ENCODE peak calls at places on chromosomes 3 and 15, in eight cellular contexts. U is endodermal cell, L is HAP-1, M is GM23248, N is keratinocyte, E is mesendoderm, S is iPS DF 6.9, X is left ventricle myocardium inferior. I is an unnamed sample. For H3K4me1, the result is how much of the 10 kb centered on the place peaks cover.

GRCh38 chr3:58342676-58343075 is 10.0 kb downstream of the PXK start:
- DNase-seq in L (no peak), M (no peak), U (no peak), X (no peak), S (no peak), N (no peak), E (no peak), I (no peak)

GRCh38 chr3:52535411-52536111 is 844 bp upstream of the UQCC5 start:
- DNase-seq in U (no peak), L (no peak), E (no peak), N (no peak), S (no peak), X (no peak), M (no peak), I (no peak)

GRCh38 chr3:189630667-189631372 is 369 bp upstream of the TP63 start:
- DNase-seq in N (no peak), E (no peak), M (peak), L (no peak), U (no peak), S (no peak), X (no peak), I (no peak)

GRCh38 chr15:67013696-67014095 is 51.7 kb upstream of the SMAD3 start:
- DNase-seq in M (no peak), N (no peak), U (peak), S (peak), E (peak), L (no peak), X (peak), I (peak)

GRCh38 chr3:43477600-43477999 is 144.2 kb downstream of the ANO10 start:
- DNase-seq in U (no peak), E (no peak), L (no peak), N (no peak), S (no peak), X (peak), M (no peak), I (no peak)

GRCh38 chr15:79006071-79006470 is 61.2 kb upstream of the CTSH start:
- DNase-seq in X (no peak), N (no peak), M (no peak), S (no peak), E (no peak), L (no peak), U (no peak), I (peak)

GRCh38 chr15:58374147-58374546 is 57.6 kb upstream of the LIPC start:
- DNase-seq in X (no peak), N (no peak), U (peak), S (no peak), E (no peak), L (no peak), M (no peak), I (no peak)

GRCh38 chr3:50169858-50170257 is 14.7 kb downstream of the SEMA3F start:
- DNase-seq in L (no peak), M (no peak), U (no peak), E (no peak), S (no peak), N (no peak), X (no peak), I (no peak)

GRCh38 chr3:78823434-78823833 is 944.4 kb downstream of the ROBO1 start:
- DNase-seq in L (no peak), M (no peak), N (no peak), U (no peak), S (no peak), E (peak), X (no peak), I (no peak)

GRCh38 chr15:64107337-64107736 is 11.6 kb downstream of the SNX1 start:
- DNase-seq in X (no peak), U (no peak), M (no peak), E (no peak), S (no peak), L (no peak), N (no peak), I (no peak)

GRCh38 chr3:100972867-100973266 is 20.4 kb downstream of the ABI3BP start:
- DNase-seq in L (no peak), S (no peak), U (no peak), X (no peak), E (no peak), M (peak), N (no peak), I (no peak)

GRCh38 chr3:48404440-48405342 is 25.2 kb downstream of the PLXNB1 start:
- DNase-seq in U (no peak), X (no peak), S (no peak), E (no peak), M (no peak), L (no peak), N (no peak), I (peak)

GRCh38 chr3:185318136-185318535 is 44.8 kb upstream of the MAP3K13 start:
- DNase-seq in M (no peak), S (no peak), U (no peak), E (peak), N (no peak), L (no peak), X (no peak), I (no peak)

GRCh38 chr3:184004483-184004882 is 13.2 kb downstream of the ABCC5 start:
- DNase-seq in L (no peak), S (no peak), E (no peak), M (no peak), N (no peak), X (no peak), U (no peak), I (no peak)

GRCh38 chr15:48592221-48592731 is 53.2 kb downstream of the FBN1 start:
- DNase-seq in L (peak), N (no peak), E (peak), M (peak), S (no peak), X (no peak), U (no peak), I (no peak)

GRCh38 chr3:196998966-196999760 is 30.5 kb downstream of the MELTF start:
- DNase-seq in E (no peak), M (no peak), N (no peak), S (no peak), U (no peak), X (peak), L (no peak), I (peak)

GRCh38 chr3:142040941-142041575 is 108.3 kb downstream of the TFDP2 start:
- DNase-seq in L (no peak), U (no peak), E (no peak), N (no peak), S (no peak), X (no peak), M (no peak), I (no peak)

GRCh38 chr15:65824941-65825544 is 33.0 kb upstream of the DENND4A start:
- DNase-seq in U (no peak), M (peak), X (no peak), E (no peak), N (no peak), S (no peak), L (peak), I (no peak)
- H3K4me1 ChIP-seq in U (under half), M (under half), X (under half), E (under half), N (under half), S (under half), L (under half), I (under half)

DNA sequence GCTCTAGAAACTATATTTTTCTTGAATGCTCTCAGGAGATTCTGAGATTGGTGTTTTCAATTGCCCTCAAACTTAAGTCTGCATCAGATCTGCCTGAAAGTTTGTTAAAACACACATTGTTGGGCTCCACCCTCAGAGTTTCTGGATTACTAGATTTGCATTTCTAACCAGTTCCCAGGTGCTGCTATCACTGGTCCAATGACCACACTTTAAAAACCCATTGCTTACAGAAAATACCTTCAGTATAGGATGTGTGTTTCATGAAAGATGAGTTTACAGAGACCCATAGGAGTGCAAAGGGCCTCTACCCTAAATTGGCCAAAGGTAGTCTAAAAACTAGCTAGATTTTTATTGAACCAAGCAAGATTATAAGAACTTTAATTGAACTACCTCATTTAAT is 17.8 kb downstream of the GRM7 start:
- DNase-seq in N (no peak), L (no peak), M (no peak), S (no peak), X (no peak), U (no peak), E (no peak), I (no peak)
- H3K4me1 ChIP-seq in N (under half), L (under half), M (under half), S (under half), X (under half), U (under half), E (under half), I (under half)

DNA sequence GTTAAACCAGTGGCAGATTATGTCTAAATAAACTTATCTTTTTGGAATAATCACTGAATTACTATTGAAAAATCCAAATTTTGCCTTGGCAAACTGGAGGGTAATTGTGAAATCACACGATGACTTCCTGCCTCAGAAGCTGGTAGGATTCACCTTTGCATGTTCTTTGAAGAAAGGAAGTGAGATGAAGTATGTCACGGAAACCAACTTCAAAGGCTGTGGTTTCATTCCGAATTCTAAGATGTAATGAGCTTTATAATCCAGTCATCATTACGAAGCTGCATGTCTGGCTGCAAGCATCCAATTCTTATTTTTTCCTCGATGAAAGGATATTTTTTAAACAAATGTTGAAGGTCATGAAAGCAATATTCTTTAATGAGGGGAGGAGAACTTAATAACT is 15.0 kb upstream of the ZBED2 start:
- DNase-seq in X (no peak), N (no peak), S (no peak), L (no peak), E (no peak), M (no peak), U (no peak), I (no peak)
- H3K4me1 ChIP-seq in X (under half), N (under half), S (under half), L (under half), E (under half), M (under half), U (under half), I (under half)

GRCh38 chr3:125395091-125395490 is 20.0 kb upstream of the ZNF148 start:
- DNase-seq in E (no peak), U (no peak), X (no peak), N (no peak), S (no peak), M (no peak), L (no peak), I (no peak)
- H3K4me1 ChIP-seq in E (under half), U (under half), X (under half), N (under half), S (under half), M (under half), L (under half), I (under half)

GRCh38 chr3:13041113-13041776 is 32.0 kb downstream of the IQSEC1 start:
- DNase-seq in X (no peak), L (no peak), M (no peak), U (no peak), N (no peak), S (no peak), E (no peak), I (no peak)

GRCh38 chr3:13042127-13042931 is 30.9 kb downstream of the IQSEC1 start:
- DNase-seq in E (no peak), S (no peak), U (no peak), L (no peak), M (no peak), N (no peak), X (no peak), I (no peak)

GRCh38 chr3:13044496-13045244 is 28.6 kb downstream of the IQSEC1 start:
- DNase-seq in M (no peak), U (no peak), E (no peak), L (no peak), X (no peak), N (no peak), S (no peak), I (no peak)

GRCh38 chr3:13043656-13044055 is 29.6 kb downstream of the IQSEC1 start:
- DNase-seq in M (no peak), E (no peak), X (no peak), S (no peak), U (no peak), L (no peak), N (no peak), I (no peak)

DNA sequence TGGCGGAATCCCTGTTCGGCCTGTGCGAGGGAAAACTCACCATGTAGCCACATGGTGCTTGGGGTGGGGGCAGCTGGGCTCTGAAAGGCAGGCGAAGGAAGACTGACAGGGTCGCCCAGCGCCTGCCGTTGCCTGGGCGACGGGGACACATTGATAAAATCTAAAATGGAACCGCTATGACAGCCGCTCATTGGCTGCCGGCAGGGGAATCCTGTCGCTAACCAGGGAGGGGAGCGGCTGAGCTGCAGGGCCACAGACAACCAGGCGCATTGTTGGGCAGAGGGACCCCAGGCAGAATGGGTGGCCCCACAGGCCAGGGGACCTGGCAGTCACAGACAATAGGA is 30.3 kb downstream of the IQSEC1 start:
- DNase-seq in L (peak), N (no peak), E (peak), S (no peak), M (no peak), X (no peak), U (no peak), I (no peak)
- H3K4me1 ChIP-seq in L (under half), N (under half), E (under half), S (under half), M (under half), X (under half), U (under half), I (under half)

GRCh38 chr15:27512281-27513001 is 541.5 kb downstream of the GABRG3 start:
- DNase-seq in M (no peak), X (no peak), L (no peak), U (no peak), N (no peak), S (no peak), E (no peak), I (no peak)
- H3K4me1 ChIP-seq in M (under half), X (under half), L (under half), U (under half), N (under half), S (under half), E (under half), I (under half)

GRCh38 chr3:71282976-71283375 is 300.6 kb downstream of the FOXP1 start:
- DNase-seq in N (no peak), M (no peak), S (no peak), U (no peak), E (no peak), X (no peak), L (no peak), I (no peak)
- H3K4me1 ChIP-seq in N (under half), M (under half), S (under half), U (under half), E (under half), X (under half), L (under half), I (under half)

DNA sequence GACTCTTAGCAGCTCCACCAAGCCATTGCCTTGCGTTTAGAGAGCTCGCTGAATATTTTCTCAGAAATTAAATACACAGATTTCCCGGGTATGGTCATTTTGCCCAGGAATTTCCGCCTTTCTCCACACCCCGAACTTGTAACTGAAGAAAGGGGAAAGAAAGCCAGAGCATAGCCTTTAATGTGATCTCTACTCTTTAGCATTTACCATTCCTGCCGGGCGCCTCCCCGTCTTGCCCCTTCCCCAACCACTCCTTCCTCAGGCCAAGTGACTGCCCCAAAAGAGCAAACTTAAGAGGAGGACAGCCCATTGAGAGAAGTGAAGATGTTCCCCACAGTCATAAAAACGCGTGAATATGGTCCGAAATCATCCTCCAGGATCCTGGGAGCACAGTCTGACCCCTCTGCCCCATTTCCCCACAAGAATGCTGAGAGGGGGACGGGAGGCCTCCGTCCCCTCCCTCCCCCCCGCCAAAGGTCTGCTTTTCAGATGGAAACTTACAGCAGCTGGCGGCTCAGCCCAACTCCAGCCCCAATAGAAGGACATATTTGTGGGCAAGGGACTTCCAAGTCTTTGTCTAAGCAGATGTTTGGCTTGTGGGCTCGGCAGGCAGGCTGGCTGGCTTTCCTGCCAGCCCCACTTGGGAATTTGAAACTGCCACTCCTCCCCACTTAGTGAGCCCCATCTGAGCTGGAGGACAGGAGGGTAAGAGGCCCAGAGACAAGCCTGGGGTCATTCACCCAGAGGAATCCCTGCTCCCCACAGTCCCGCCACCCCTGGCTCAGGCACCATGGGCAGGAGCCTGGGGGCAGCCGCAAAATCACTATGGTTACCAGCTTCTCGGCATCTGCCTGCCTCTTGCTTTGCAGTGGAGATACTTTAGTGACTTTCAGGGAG is 53.4 kb downstream of the LMCD1 start:
- DNase-seq in E (peak), M (peak), X (peak), N (no peak), S (no peak), L (no peak), U (peak), I (peak)
- H3K4me1 ChIP-seq in E (under half), M (under half), X (half or more), N (under half), S (under half), L (under half), U (under half), I (under half)

I was measured in heart left ventricle.